ENCODE peak calls at places on chromosomes 7 and 10, in five cellular contexts. One of them, this sample, is unnamed. For H3K9me3, the result is how much of the 10 kb centered on the place peaks cover.

GRCh38 chr10:97570789-97571536 is 1.6 kb upstream of the ANKRD2 start:
- DNase-seq in GM23248: no peak
- DNase-seq in A673: no peak
- DNase-seq in CD4-positive, CD25-positive, alpha-beta regulatory T cell: no peak
- DNase-seq in effector memory CD4-positive, alpha-beta T cell: no peak
- DNase-seq in this sample: no peak

GRCh38 chr10:113108948-113109347 is 158.9 kb downstream of the TCF7L2 start:
- DNase-seq in GM23248: no peak
- DNase-seq in A673: no peak
- DNase-seq in CD4-positive, CD25-positive, alpha-beta regulatory T cell: no peak
- DNase-seq in effector memory CD4-positive, alpha-beta T cell: no peak
- DNase-seq in this sample: no peak

GRCh38 chr10:79073784-79074432 is 5.1 kb downstream of the ZMIZ1 start:
- DNase-seq in GM23248: no peak
- DNase-seq in A673: peak
- DNase-seq in CD4-positive, CD25-positive, alpha-beta regulatory T cell: no peak
- DNase-seq in effector memory CD4-positive, alpha-beta T cell: no peak
- DNase-seq in this sample: no peak

GRCh38 chr10:69087600-69088470 is at the start of gene SRGN:
- DNase-seq in GM23248: peak
- DNase-seq in A673: no peak
- DNase-seq in CD4-positive, CD25-positive, alpha-beta regulatory T cell: peak
- DNase-seq in effector memory CD4-positive, alpha-beta T cell: peak
- DNase-seq in this sample: peak

GRCh38 chr10:14880201-14880600 is 1.5 kb downstream of the SUV39H2 start:
- DNase-seq in GM23248: peak
- DNase-seq in A673: no peak
- DNase-seq in CD4-positive, CD25-positive, alpha-beta regulatory T cell: no peak
- DNase-seq in effector memory CD4-positive, alpha-beta T cell: no peak
- DNase-seq in this sample: no peak

GRCh38 chr10:7773845-7774801 is 13.7 kb downstream of the KIN start:
- DNase-seq in GM23248: no peak
- DNase-seq in A673: no peak
- DNase-seq in CD4-positive, CD25-positive, alpha-beta regulatory T cell: no peak
- DNase-seq in effector memory CD4-positive, alpha-beta T cell: no peak
- DNase-seq in this sample: no peak

GRCh38 chr10:100715445-100716385 is 29.7 kb upstream of the PAX2 start:
- DNase-seq in GM23248: no peak
- DNase-seq in A673: no peak
- DNase-seq in CD4-positive, CD25-positive, alpha-beta regulatory T cell: no peak
- DNase-seq in effector memory CD4-positive, alpha-beta T cell: no peak
- DNase-seq in this sample: no peak

GRCh38 chr10:124286621-124287020 is 132.1 kb downstream of the OAT start:
- DNase-seq in GM23248: no peak
- DNase-seq in A673: no peak
- DNase-seq in CD4-positive, CD25-positive, alpha-beta regulatory T cell: no peak
- DNase-seq in effector memory CD4-positive, alpha-beta T cell: no peak
- DNase-seq in this sample: no peak

GRCh38 chr7:105387621-105388372 is 924 bp downstream of the SRPK2 start:
- DNase-seq in GM23248: peak
- DNase-seq in A673: peak
- DNase-seq in CD4-positive, CD25-positive, alpha-beta regulatory T cell: peak
- DNase-seq in effector memory CD4-positive, alpha-beta T cell: peak
- DNase-seq in this sample: peak

GRCh38 chr7:77570330-77571011 is 33.4 kb downstream of the PTPN12 start:
- DNase-seq in GM23248: peak
- DNase-seq in A673: peak
- DNase-seq in CD4-positive, CD25-positive, alpha-beta regulatory T cell: no peak
- DNase-seq in effector memory CD4-positive, alpha-beta T cell: no peak
- DNase-seq in this sample: no peak

GRCh38 chr7:129748710-129749109 is 137.2 kb downstream of the NRF1 start:
- DNase-seq in GM23248: peak
- DNase-seq in A673: no peak
- DNase-seq in CD4-positive, CD25-positive, alpha-beta regulatory T cell: no peak
- DNase-seq in effector memory CD4-positive, alpha-beta T cell: no peak
- DNase-seq in this sample: no peak

GRCh38 chr10:69438531-69439349 is 12.5 kb upstream of the TSPAN15 start:
- DNase-seq in GM23248: peak
- DNase-seq in A673: no peak
- DNase-seq in CD4-positive, CD25-positive, alpha-beta regulatory T cell: no peak
- DNase-seq in effector memory CD4-positive, alpha-beta T cell: no peak
- DNase-seq in this sample: no peak

GRCh38 chr10:24762161-24762924 is 38.7 kb upstream of the ARHGAP21 start:
- DNase-seq in GM23248: peak
- DNase-seq in A673: no peak
- DNase-seq in CD4-positive, CD25-positive, alpha-beta regulatory T cell: no peak
- DNase-seq in effector memory CD4-positive, alpha-beta T cell: no peak
- DNase-seq in this sample: no peak

GRCh38 chr10:61342817-61343572 is 110.2 kb downstream of the TMEM26 start:
- DNase-seq in GM23248: no peak
- DNase-seq in A673: no peak
- DNase-seq in CD4-positive, CD25-positive, alpha-beta regulatory T cell: peak
- DNase-seq in effector memory CD4-positive, alpha-beta T cell: no peak
- DNase-seq in this sample: no peak

GRCh38 chr10:115417585-115418265 is 324.6 kb downstream of the ATRNL1 start:
- DNase-seq in GM23248: peak
- DNase-seq in A673: peak
- DNase-seq in CD4-positive, CD25-positive, alpha-beta regulatory T cell: peak
- DNase-seq in effector memory CD4-positive, alpha-beta T cell: no peak
- DNase-seq in this sample: no peak

GRCh38 chr10:24947304-24948097 is 4.9 kb downstream of the PRTFDC1 start:
- DNase-seq in GM23248: peak
- DNase-seq in A673: peak
- DNase-seq in CD4-positive, CD25-positive, alpha-beta regulatory T cell: no peak
- DNase-seq in effector memory CD4-positive, alpha-beta T cell: no peak
- DNase-seq in this sample: no peak

GRCh38 chr7:3087243-3087642 is 43.6 kb upstream of the CARD11 start:
- DNase-seq in GM23248: no peak
- DNase-seq in A673: no peak
- DNase-seq in CD4-positive, CD25-positive, alpha-beta regulatory T cell: no peak
- DNase-seq in effector memory CD4-positive, alpha-beta T cell: no peak
- DNase-seq in this sample: no peak

GRCh38 chr7:23135765-23136164 is 30.2 kb downstream of the KLHL7 start:
- DNase-seq in GM23248: no peak
- DNase-seq in A673: no peak
- DNase-seq in CD4-positive, CD25-positive, alpha-beta regulatory T cell: no peak
- DNase-seq in effector memory CD4-positive, alpha-beta T cell: no peak
- DNase-seq in this sample: no peak

GRCh38 chr10:810351-810846 is 120.9 kb upstream of the DIP2C start:
- DNase-seq in GM23248: no peak
- DNase-seq in A673: peak
- DNase-seq in CD4-positive, CD25-positive, alpha-beta regulatory T cell: peak
- DNase-seq in effector memory CD4-positive, alpha-beta T cell: no peak
- DNase-seq in this sample: no peak

GRCh38 chr10:75612904-75613684 is 181.7 kb downstream of the LRMDA start:
- DNase-seq in GM23248: peak
- DNase-seq in A673: no peak
- DNase-seq in CD4-positive, CD25-positive, alpha-beta regulatory T cell: no peak
- DNase-seq in effector memory CD4-positive, alpha-beta T cell: no peak
- DNase-seq in this sample: no peak

GRCh38 chr7:130695840-130696239 is 9.5 kb upstream of the TSGA13 start:
- DNase-seq in GM23248: peak
- DNase-seq in A673: peak
- DNase-seq in CD4-positive, CD25-positive, alpha-beta regulatory T cell: peak
- DNase-seq in effector memory CD4-positive, alpha-beta T cell: no peak
- DNase-seq in this sample: no peak

DNA sequence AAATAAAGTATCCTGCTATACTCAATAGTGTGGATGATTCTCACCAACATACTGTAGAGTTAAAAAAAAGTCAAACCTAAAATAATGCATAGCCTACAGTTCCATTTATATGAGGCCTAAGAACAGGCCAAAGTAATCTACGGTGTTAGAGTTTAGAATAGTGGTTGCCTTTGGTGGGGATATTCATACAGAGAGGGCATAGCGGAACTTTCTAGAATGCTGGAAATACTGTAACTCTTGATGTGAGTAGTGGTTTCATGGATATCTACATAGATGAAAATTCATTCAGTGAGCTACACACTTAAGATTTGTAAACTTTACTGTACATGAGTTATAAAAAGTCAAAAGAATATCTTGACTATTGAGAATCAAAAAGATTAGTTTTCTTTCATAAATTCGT is 349.9 kb upstream of the NFE2L3 start:
- DNase-seq in GM23248: no peak
- DNase-seq in A673: no peak
- DNase-seq in CD4-positive, CD25-positive, alpha-beta regulatory T cell: no peak
- DNase-seq in effector memory CD4-positive, alpha-beta T cell: no peak
- DNase-seq in this sample: no peak
- H3K9me3 ChIP-seq in GM23248: under half
- H3K9me3 ChIP-seq in A673: under half
- H3K9me3 ChIP-seq in CD4-positive, CD25-positive, alpha-beta regulatory T cell: under half
- H3K9me3 ChIP-seq in effector memory CD4-positive, alpha-beta T cell: under half
- H3K9me3 ChIP-seq in this sample: under half

GRCh38 chr7:53993205-53993604 is 549.0 kb upstream of the VSTM2A start:
- DNase-seq in GM23248: no peak
- DNase-seq in A673: no peak
- DNase-seq in CD4-positive, CD25-positive, alpha-beta regulatory T cell: no peak
- DNase-seq in effector memory CD4-positive, alpha-beta T cell: no peak
- DNase-seq in this sample: no peak
- H3K9me3 ChIP-seq in GM23248: under half
- H3K9me3 ChIP-seq in A673: under half
- H3K9me3 ChIP-seq in CD4-positive, CD25-positive, alpha-beta regulatory T cell: under half
- H3K9me3 ChIP-seq in effector memory CD4-positive, alpha-beta T cell: under half
- H3K9me3 ChIP-seq in this sample: under half

DNA sequence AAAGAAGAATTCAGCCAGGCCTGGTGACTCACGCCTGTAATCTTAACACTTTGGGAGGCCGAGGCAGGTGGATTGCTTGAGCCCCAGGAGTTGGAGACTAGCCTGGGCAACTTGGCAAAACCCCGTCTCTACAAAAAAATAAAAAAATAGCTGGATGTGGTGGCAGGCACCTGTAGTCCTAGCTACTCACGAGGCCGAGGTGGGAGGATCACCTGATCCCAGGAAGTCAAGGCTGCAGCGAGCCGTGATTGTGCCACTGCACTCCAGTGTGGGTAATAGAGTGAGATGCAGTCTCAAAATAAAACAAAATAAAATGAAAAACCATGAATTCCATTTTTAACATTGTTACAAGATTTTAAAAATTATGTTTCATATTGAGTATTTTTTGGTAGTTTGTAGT is 988.9 kb upstream of the ZNF722 start:
- DNase-seq in GM23248: no peak
- DNase-seq in A673: no peak
- DNase-seq in CD4-positive, CD25-positive, alpha-beta regulatory T cell: no peak
- DNase-seq in effector memory CD4-positive, alpha-beta T cell: no peak
- DNase-seq in this sample: no peak
- H3K9me3 ChIP-seq in GM23248: under half
- H3K9me3 ChIP-seq in A673: under half
- H3K9me3 ChIP-seq in CD4-positive, CD25-positive, alpha-beta regulatory T cell: under half
- H3K9me3 ChIP-seq in effector memory CD4-positive, alpha-beta T cell: under half
- H3K9me3 ChIP-seq in this sample: under half

GRCh38 chr7:158407581-158408331 is 179.9 kb downstream of the PTPRN2 start:
- DNase-seq in GM23248: peak
- DNase-seq in A673: peak
- DNase-seq in CD4-positive, CD25-positive, alpha-beta regulatory T cell: peak
- DNase-seq in effector memory CD4-positive, alpha-beta T cell: no peak
- DNase-seq in this sample: no peak
- H3K9me3 ChIP-seq in GM23248: under half
- H3K9me3 ChIP-seq in A673: under half
- H3K9me3 ChIP-seq in CD4-positive, CD25-positive, alpha-beta regulatory T cell: under half
- H3K9me3 ChIP-seq in effector memory CD4-positive, alpha-beta T cell: under half
- H3K9me3 ChIP-seq in this sample: under half

GRCh38 chr7:1231214-1232102 is 1.2 kb upstream of the UNCX start:
- DNase-seq in GM23248: no peak
- DNase-seq in A673: peak
- DNase-seq in CD4-positive, CD25-positive, alpha-beta regulatory T cell: no peak
- DNase-seq in effector memory CD4-positive, alpha-beta T cell: no peak
- DNase-seq in this sample: no peak

GRCh38 chr7:1230411-1231213 is 2.1 kb upstream of the UNCX start:
- DNase-seq in GM23248: no peak
- DNase-seq in A673: no peak
- DNase-seq in CD4-positive, CD25-positive, alpha-beta regulatory T cell: no peak
- DNase-seq in effector memory CD4-positive, alpha-beta T cell: no peak
- DNase-seq in this sample: no peak

GRCh38 chr7:1228535-1229333 is 3.9 kb upstream of the UNCX start:
- DNase-seq in GM23248: no peak
- DNase-seq in A673: peak
- DNase-seq in CD4-positive, CD25-positive, alpha-beta regulatory T cell: no peak
- DNase-seq in effector memory CD4-positive, alpha-beta T cell: no peak
- DNase-seq in this sample: no peak

GRCh38 chr7:1229334-1229935 is 3.2 kb upstream of the UNCX start:
- DNase-seq in GM23248: no peak
- DNase-seq in A673: no peak
- DNase-seq in CD4-positive, CD25-positive, alpha-beta regulatory T cell: no peak
- DNase-seq in effector memory CD4-positive, alpha-beta T cell: no peak
- DNase-seq in this sample: no peak

GRCh38 chr7:1229956-1230355 is 2.7 kb upstream of the UNCX start:
- DNase-seq in GM23248: no peak
- DNase-seq in A673: peak
- DNase-seq in CD4-positive, CD25-positive, alpha-beta regulatory T cell: no peak
- DNase-seq in effector memory CD4-positive, alpha-beta T cell: no peak
- DNase-seq in this sample: no peak
- H3K9me3 ChIP-seq in GM23248: under half
- H3K9me3 ChIP-seq in A673: under half
- H3K9me3 ChIP-seq in CD4-positive, CD25-positive, alpha-beta regulatory T cell: under half
- H3K9me3 ChIP-seq in effector memory CD4-positive, alpha-beta T cell: under half
- H3K9me3 ChIP-seq in this sample: under half

This sample was measured in T-helper 17 cell.